ENCODE peak calls at places on chromosome 9, in five cellular contexts. J is NCI-H2029, A is hippocampal formation, N is MM.1S, G is uterus. W is an unnamed sample.

GRCh38 chr9:125541840-125542243 is 165.2 kb downstream of the MAPKAP1 start:
- DNase-seq in J (peak), A (no peak), N (no peak), G (no peak), W (no peak)

GRCh38 chr9:93416530-93417235 is 34.8 kb upstream of the FAM120A start:
- DNase-seq in J (no peak), A (no peak), N (no peak), G (no peak), W (no peak)

GRCh38 chr9:92645041-92645440 is 24.9 kb downstream of the IPPK start:
- DNase-seq in J (no peak), A (no peak), N (no peak), G (no peak), W (peak)

GRCh38 chr9:99169982-99170761 is 51.6 kb downstream of the ALG2 start:
- DNase-seq in J (no peak), A (no peak), N (no peak), G (no peak), W (no peak)

GRCh38 chr9:34437006-34437925 is 21.1 kb downstream of the FAM219A start:
- DNase-seq in J (peak), A (peak), N (peak), G (peak), W (peak)

GRCh38 chr9:81622471-81623245 is 66.7 kb downstream of the TLE1 start:
- DNase-seq in J (no peak), A (no peak), N (no peak), G (no peak), W (no peak)

GRCh38 chr9:128689293-128689770 is 310 bp downstream of the SET start:
- DNase-seq in J (peak), A (peak), N (no peak), G (peak), W (peak)

GRCh38 chr9:15509931-15510788 is 610 bp downstream of the PSIP1 start:
- DNase-seq in J (no peak), A (peak), N (peak), G (peak), W (no peak)

GRCh38 chr9:117224676-117225075 is 190.2 kb downstream of the ASTN2 start:
- DNase-seq in J (peak), A (no peak), N (no peak), G (no peak), W (no peak)

GRCh38 chr9:130666393-130667116 is 2.2 kb downstream of the PRDM12 start:
- DNase-seq in J (no peak), A (no peak), N (no peak), G (no peak), W (no peak)

GRCh38 chr9:129667850-129668249 is 2.4 kb downstream of the PRRX2 start:
- DNase-seq in J (no peak), A (no peak), N (no peak), G (no peak), W (no peak)

GRCh38 chr9:125889524-125890473 is 142.6 kb downstream of the PBX3 start:
- DNase-seq in J (no peak), A (peak), N (no peak), G (peak), W (peak)

GRCh38 chr9:77063645-77064285 is 44.3 kb downstream of the FOXB2 start:
- DNase-seq in J (no peak), A (no peak), N (no peak), G (no peak), W (no peak)

GRCh38 chr9:127121628-127122175 is 733 bp downstream of the ANGPTL2 start:
- DNase-seq in J (no peak), A (no peak), N (no peak), G (peak), W (no peak)

GRCh38 chr9:63817622-63818518 is 1467.1 kb downstream of the FOXD4L5 start:
- DNase-seq in J (no peak), A (no peak), N (peak), G (peak), W (peak)

GRCh38 chr9:128094166-128094949 is 26.3 kb downstream of the SLC25A25 start:
- DNase-seq in J (peak), A (peak), N (no peak), G (peak), W (peak)

GRCh38 chr9:122265265-122265900 is 701 bp downstream of the MRRF start:
- DNase-seq in J (peak), A (no peak), N (peak), G (no peak), W (no peak)

GRCh38 chr9:3850083-3850482 is 324.3 kb upstream of the RFX3 start:
- DNase-seq in J (no peak), A (no peak), N (no peak), G (no peak), W (no peak)

GRCh38 chr9:136141716-136142415 is 23.2 kb upstream of the TMEM250 start:
- DNase-seq in J (no peak), A (no peak), N (no peak), G (no peak), W (no peak)

GRCh38 chr9:114631166-114631565 is 20.1 kb downstream of the TMEM268 start:
- DNase-seq in J (no peak), A (no peak), N (no peak), G (no peak), W (no peak)

GRCh38 chr9:21576331-21577189 is 94.4 kb upstream of the IFNE start:
- DNase-seq in J (no peak), A (peak), N (no peak), G (no peak), W (no peak)

GRCh38 chr9:84493284-84493947 is 152.9 kb upstream of the SLC28A3 start:
- DNase-seq in J (no peak), A (no peak), N (no peak), G (no peak), W (no peak)

GRCh38 chr9:76756273-76756650 is 8.0 kb upstream of the PCA3 start:
- DNase-seq in J (peak), A (peak), N (no peak), G (no peak), W (peak)

GRCh38 chr9:69324549-69325401 is at the start of gene ENTREP1:
- DNase-seq in J (peak), A (no peak), N (peak), G (peak), W (peak)

GRCh38 chr9:97510797-97511761 is 9.6 kb downstream of the TMOD1 start:
- DNase-seq in J (no peak), A (no peak), N (peak), G (peak), W (peak)

GRCh38 chr9:126470251-126470993 is 143.3 kb upstream of the LMX1B start:
- DNase-seq in J (no peak), A (no peak), N (peak), G (no peak), W (no peak)

GRCh38 chr9:106878943-106879916 is 16.3 kb downstream of the ZNF462 start:
- DNase-seq in J (peak), A (peak), N (no peak), G (peak), W (peak)

W was measured in ureter.